ENCODE peak calls at places on chromosomes 6 and 20, in five cellular contexts. One of them, this sample, is unnamed. For H3K27me3, the result is how much of the 10 kb centered on the place peaks cover.

GRCh38 chr6:108942556-108943492 is 94.6 kb downstream of the ARMC2 start:
- DNase-seq in CD8-positive, alpha-beta T cell: peak
- DNase-seq in hepatocyte: no peak
- DNase-seq in cardiac muscle cell: no peak
- DNase-seq in brain microvascular endothelial cell: no peak
- DNase-seq in this sample: no peak

GRCh38 chr6:29760328-29760727 is 37.1 kb downstream of the HLA-F start:
- DNase-seq in brain microvascular endothelial cell: no peak
- DNase-seq in hepatocyte: no peak
- DNase-seq in cardiac muscle cell: no peak
- DNase-seq in CD8-positive, alpha-beta T cell: no peak
- DNase-seq in this sample: no peak

GRCh38 chr6:91886183-91886795 is 1299.4 kb upstream of the MAP3K7 start:
- DNase-seq in CD8-positive, alpha-beta T cell: no peak
- DNase-seq in brain microvascular endothelial cell: no peak
- DNase-seq in cardiac muscle cell: no peak
- DNase-seq in hepatocyte: no peak
- DNase-seq in this sample: no peak

GRCh38 chr6:88964509-88964908 is 1.1 kb upstream of the RNGTT start:
- DNase-seq in brain microvascular endothelial cell: no peak
- DNase-seq in cardiac muscle cell: no peak
- DNase-seq in hepatocyte: no peak
- DNase-seq in CD8-positive, alpha-beta T cell: no peak
- DNase-seq in this sample: no peak

GRCh38 chr6:9224539-9224938 is 789.2 kb upstream of the SLC35B3 start:
- DNase-seq in CD8-positive, alpha-beta T cell: no peak
- DNase-seq in cardiac muscle cell: no peak
- DNase-seq in brain microvascular endothelial cell: no peak
- DNase-seq in hepatocyte: no peak
- DNase-seq in this sample: no peak

GRCh38 chr6:148997863-148998262 is 251.0 kb downstream of the UST start:
- DNase-seq in brain microvascular endothelial cell: no peak
- DNase-seq in hepatocyte: peak
- DNase-seq in CD8-positive, alpha-beta T cell: no peak
- DNase-seq in cardiac muscle cell: peak
- DNase-seq in this sample: no peak

GRCh38 chr6:73579851-73580246 is 59.0 kb upstream of the EEF1A1 start:
- DNase-seq in brain microvascular endothelial cell: peak
- DNase-seq in cardiac muscle cell: peak
- DNase-seq in hepatocyte: peak
- DNase-seq in CD8-positive, alpha-beta T cell: no peak
- DNase-seq in this sample: peak

GRCh38 chr6:71721642-71722041 is 164.7 kb upstream of the RIMS1 start:
- DNase-seq in CD8-positive, alpha-beta T cell: no peak
- DNase-seq in brain microvascular endothelial cell: peak
- DNase-seq in cardiac muscle cell: peak
- DNase-seq in hepatocyte: no peak
- DNase-seq in this sample: no peak

GRCh38 chr6:155100087-155100486 is 105.0 kb downstream of the TIAM2 start:
- DNase-seq in cardiac muscle cell: no peak
- DNase-seq in CD8-positive, alpha-beta T cell: no peak
- DNase-seq in hepatocyte: no peak
- DNase-seq in brain microvascular endothelial cell: no peak
- DNase-seq in this sample: no peak

GRCh38 chr20:31595654-31596411 is 9.3 kb upstream of the ID1 start:
- DNase-seq in brain microvascular endothelial cell: no peak
- DNase-seq in hepatocyte: peak
- DNase-seq in cardiac muscle cell: peak
- DNase-seq in CD8-positive, alpha-beta T cell: no peak
- DNase-seq in this sample: peak

GRCh38 chr6:149777624-149778023 is 28.1 kb downstream of the PCMT1 start:
- DNase-seq in hepatocyte: no peak
- DNase-seq in CD8-positive, alpha-beta T cell: no peak
- DNase-seq in brain microvascular endothelial cell: no peak
- DNase-seq in cardiac muscle cell: no peak
- DNase-seq in this sample: no peak

GRCh38 chr6:105746539-105746938 is 339.6 kb upstream of the PRDM1 start:
- DNase-seq in brain microvascular endothelial cell: no peak
- DNase-seq in cardiac muscle cell: no peak
- DNase-seq in CD8-positive, alpha-beta T cell: no peak
- DNase-seq in hepatocyte: no peak
- DNase-seq in this sample: no peak

GRCh38 chr6:77094821-77095220 is 368.5 kb downstream of the HTR1B start:
- DNase-seq in CD8-positive, alpha-beta T cell: no peak
- DNase-seq in brain microvascular endothelial cell: no peak
- DNase-seq in cardiac muscle cell: no peak
- DNase-seq in hepatocyte: no peak
- DNase-seq in this sample: no peak

GRCh38 chr20:12086359-12086758 is 168.7 kb downstream of the BTBD3 start:
- DNase-seq in brain microvascular endothelial cell: peak
- DNase-seq in hepatocyte: no peak
- DNase-seq in cardiac muscle cell: peak
- DNase-seq in CD8-positive, alpha-beta T cell: no peak
- DNase-seq in this sample: no peak

GRCh38 chr6:35402136-35402855 is 49.8 kb upstream of the FANCE start:
- DNase-seq in hepatocyte: peak
- DNase-seq in cardiac muscle cell: no peak
- DNase-seq in CD8-positive, alpha-beta T cell: no peak
- DNase-seq in brain microvascular endothelial cell: no peak
- DNase-seq in this sample: no peak

GRCh38 chr20:58361549-58361948 is 27.5 kb upstream of the VAPB start:
- DNase-seq in CD8-positive, alpha-beta T cell: no peak
- DNase-seq in brain microvascular endothelial cell: peak
- DNase-seq in cardiac muscle cell: peak
- DNase-seq in hepatocyte: peak
- DNase-seq in this sample: peak

GRCh38 chr20:1505871-1506270 is 14.7 kb upstream of the SIRPB2 start:
- DNase-seq in CD8-positive, alpha-beta T cell: no peak
- DNase-seq in cardiac muscle cell: no peak
- DNase-seq in hepatocyte: no peak
- DNase-seq in brain microvascular endothelial cell: no peak
- DNase-seq in this sample: no peak

GRCh38 chr6:117549606-117550005 is 52.7 kb downstream of the GOPC start:
- DNase-seq in cardiac muscle cell: no peak
- DNase-seq in brain microvascular endothelial cell: no peak
- DNase-seq in CD8-positive, alpha-beta T cell: no peak
- DNase-seq in hepatocyte: no peak
- DNase-seq in this sample: no peak

GRCh38 chr6:152240436-152240835 is 396.7 kb downstream of the SYNE1 start:
- DNase-seq in brain microvascular endothelial cell: no peak
- DNase-seq in CD8-positive, alpha-beta T cell: no peak
- DNase-seq in hepatocyte: no peak
- DNase-seq in cardiac muscle cell: no peak
- DNase-seq in this sample: no peak

GRCh38 chr20:58832442-58832841 is 18.3 kb downstream of the GNAS-AS1 start:
- DNase-seq in hepatocyte: no peak
- DNase-seq in cardiac muscle cell: peak
- DNase-seq in brain microvascular endothelial cell: no peak
- DNase-seq in CD8-positive, alpha-beta T cell: no peak
- DNase-seq in this sample: no peak

GRCh38 chr6:23316131-23316530 is 746.8 kb downstream of the HDGFL1 start:
- DNase-seq in CD8-positive, alpha-beta T cell: no peak
- DNase-seq in cardiac muscle cell: peak
- DNase-seq in brain microvascular endothelial cell: no peak
- DNase-seq in hepatocyte: no peak
- DNase-seq in this sample: no peak

GRCh38 chr20:45061244-45061643 is 39.7 kb downstream of the KCNS1 start:
- DNase-seq in hepatocyte: no peak
- DNase-seq in brain microvascular endothelial cell: peak
- DNase-seq in cardiac muscle cell: peak
- DNase-seq in CD8-positive, alpha-beta T cell: no peak
- DNase-seq in this sample: no peak

GRCh38 chr6:54892831-54893230 is 46.3 kb downstream of the FAM83B start:
- DNase-seq in hepatocyte: no peak
- DNase-seq in CD8-positive, alpha-beta T cell: no peak
- DNase-seq in cardiac muscle cell: peak
- DNase-seq in brain microvascular endothelial cell: peak
- DNase-seq in this sample: no peak

GRCh38 chr20:1101533-1101932 is 16.9 kb upstream of the PSMF1 start:
- DNase-seq in cardiac muscle cell: no peak
- DNase-seq in CD8-positive, alpha-beta T cell: no peak
- DNase-seq in hepatocyte: no peak
- DNase-seq in brain microvascular endothelial cell: no peak
- DNase-seq in this sample: no peak

GRCh38 chr20:18805881-18806280 is 7.7 kb upstream of the SCP2D1 start:
- DNase-seq in brain microvascular endothelial cell: peak
- DNase-seq in cardiac muscle cell: no peak
- DNase-seq in CD8-positive, alpha-beta T cell: no peak
- DNase-seq in hepatocyte: peak
- DNase-seq in this sample: no peak

GRCh38 chr6:80165143-80165542 is 58.7 kb downstream of the BCKDHB start:
- DNase-seq in brain microvascular endothelial cell: no peak
- DNase-seq in hepatocyte: no peak
- DNase-seq in CD8-positive, alpha-beta T cell: no peak
- DNase-seq in cardiac muscle cell: peak
- DNase-seq in this sample: no peak

GRCh38 chr6:32807020-32807580 is 9.7 kb downstream of the HLA-DOB start:
- DNase-seq in cardiac muscle cell: no peak
- DNase-seq in brain microvascular endothelial cell: no peak
- DNase-seq in CD8-positive, alpha-beta T cell: no peak
- DNase-seq in hepatocyte: no peak
- DNase-seq in this sample: no peak

GRCh38 chr6:114343782-114344144 is 940 bp upstream of the HS3ST5 start:
- DNase-seq in CD8-positive, alpha-beta T cell: no peak
- DNase-seq in brain microvascular endothelial cell: no peak
- DNase-seq in hepatocyte: no peak
- DNase-seq in cardiac muscle cell: no peak
- DNase-seq in this sample: no peak

GRCh38 chr6:114344971-114345274 is 2.1 kb upstream of the HS3ST5 start:
- DNase-seq in hepatocyte: no peak
- DNase-seq in cardiac muscle cell: no peak
- DNase-seq in brain microvascular endothelial cell: no peak
- DNase-seq in CD8-positive, alpha-beta T cell: no peak
- DNase-seq in this sample: peak

GRCh38 chr6:114342086-114342825 is 567 bp downstream of the HS3ST5 start:
- DNase-seq in cardiac muscle cell: peak
- DNase-seq in CD8-positive, alpha-beta T cell: no peak
- DNase-seq in brain microvascular endothelial cell: no peak
- DNase-seq in hepatocyte: peak
- DNase-seq in this sample: peak

GRCh38 chr6:114344216-114344970 is 1.6 kb upstream of the HS3ST5 start:
- DNase-seq in cardiac muscle cell: no peak
- DNase-seq in CD8-positive, alpha-beta T cell: no peak
- DNase-seq in hepatocyte: no peak
- DNase-seq in brain microvascular endothelial cell: no peak
- DNase-seq in this sample: peak

DNA sequence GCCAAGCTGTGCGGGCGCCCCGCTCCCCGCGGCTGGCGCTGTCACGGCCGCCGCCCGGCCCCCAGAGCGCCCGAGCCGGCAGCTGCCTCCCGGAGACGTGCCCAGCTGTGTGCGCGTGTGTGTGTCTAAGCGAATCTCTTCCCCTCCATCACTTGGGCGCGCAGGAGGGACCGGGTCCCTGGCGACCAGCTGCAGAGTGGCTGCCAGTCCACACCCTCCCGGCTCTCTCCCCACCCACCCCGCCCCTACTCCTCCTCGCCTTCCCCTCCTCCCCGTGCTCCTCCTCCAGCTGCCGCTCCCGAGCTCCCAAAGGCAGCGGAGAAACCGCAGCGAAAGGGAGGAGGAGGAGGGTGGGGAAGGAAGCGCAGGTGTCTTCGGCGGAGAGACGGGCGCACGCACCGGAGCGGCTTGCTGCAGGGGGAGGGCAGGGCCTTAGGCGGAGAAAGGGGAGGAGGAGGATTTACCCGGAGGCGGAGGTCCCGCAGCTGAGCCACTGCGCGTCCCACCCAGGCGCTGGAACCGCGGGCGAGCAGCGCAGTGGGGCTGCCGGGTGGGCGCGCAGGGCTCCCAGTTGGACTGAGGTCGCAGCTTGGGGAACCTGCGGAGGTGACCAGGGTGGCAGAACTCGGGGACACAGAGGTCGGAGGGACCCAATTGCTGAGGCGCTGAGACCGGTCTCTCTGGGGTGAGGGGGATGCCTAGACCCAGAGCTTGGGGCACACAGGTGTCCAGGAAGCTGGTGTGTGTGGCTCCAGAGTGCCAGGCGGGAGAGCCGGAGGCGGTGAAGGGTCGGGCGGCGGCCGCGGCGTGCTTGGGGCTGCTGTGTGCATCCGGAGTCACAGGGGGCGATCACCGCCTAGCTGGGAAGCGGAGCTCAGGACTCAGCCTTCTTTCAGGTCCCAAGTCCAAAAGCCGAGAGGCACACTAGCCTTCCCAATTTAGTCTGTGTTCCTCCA is at the start of gene HS3ST5:
- DNase-seq in brain microvascular endothelial cell: peak
- DNase-seq in CD8-positive, alpha-beta T cell: no peak
- DNase-seq in cardiac muscle cell: peak
- DNase-seq in hepatocyte: peak
- DNase-seq in this sample: peak
- H3K4me3 ChIP-seq in brain microvascular endothelial cell: peak
- H3K4me3 ChIP-seq in CD8-positive, alpha-beta T cell: no peak
- H3K4me3 ChIP-seq in cardiac muscle cell: peak
- H3K4me3 ChIP-seq in hepatocyte: peak
- H3K4me3 ChIP-seq in this sample: peak

DNA sequence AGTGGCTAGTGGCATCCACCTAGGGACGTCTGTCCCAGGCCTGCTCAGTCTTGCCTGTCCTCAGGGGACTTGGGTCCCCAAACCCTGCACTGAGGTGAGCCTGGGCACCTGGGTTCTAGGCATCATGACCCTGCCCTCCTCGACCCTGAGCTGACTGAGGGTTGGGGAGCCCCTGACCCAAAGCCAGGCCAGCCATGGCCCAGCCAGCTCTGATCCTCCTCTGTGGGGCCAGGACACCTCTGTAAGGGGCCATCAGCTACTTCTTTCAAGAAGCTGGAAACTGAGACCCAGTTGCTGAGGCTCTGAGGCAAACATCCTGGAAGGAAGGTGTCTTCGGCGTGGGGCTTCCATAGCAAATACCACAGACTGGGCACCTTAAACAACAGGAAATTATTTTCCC is 329.3 kb downstream of the QKI start:
- DNase-seq in hepatocyte: no peak
- DNase-seq in brain microvascular endothelial cell: no peak
- DNase-seq in cardiac muscle cell: no peak
- DNase-seq in CD8-positive, alpha-beta T cell: no peak
- DNase-seq in this sample: no peak
- H3K27me3 ChIP-seq in hepatocyte: under half
- H3K27me3 ChIP-seq in brain microvascular endothelial cell: under half
- H3K27me3 ChIP-seq in cardiac muscle cell: under half
- H3K27me3 ChIP-seq in CD8-positive, alpha-beta T cell: under half
- H3K27me3 ChIP-seq in this sample: under half

DNA sequence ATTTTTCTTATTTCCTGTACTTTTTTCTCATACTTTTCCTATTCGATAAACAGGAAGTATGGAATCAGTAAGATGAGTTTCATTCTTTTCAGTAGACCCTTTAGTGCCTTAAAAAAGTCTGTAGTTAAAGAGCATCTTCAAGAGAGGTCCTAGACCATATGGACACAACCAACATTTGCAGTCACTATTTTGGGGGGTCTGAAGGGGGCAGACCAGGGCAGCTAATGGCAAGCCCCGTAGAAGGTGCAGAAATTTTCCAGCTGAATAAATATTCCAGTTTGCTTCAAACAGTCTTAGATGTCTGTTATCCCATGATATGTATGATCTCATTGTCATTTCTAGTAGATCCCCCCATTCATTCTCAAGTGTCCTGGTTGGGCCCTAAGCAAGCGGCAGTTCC is 52.8 kb downstream of the MAP3K5 start:
- DNase-seq in cardiac muscle cell: no peak
- DNase-seq in CD8-positive, alpha-beta T cell: no peak
- DNase-seq in brain microvascular endothelial cell: no peak
- DNase-seq in hepatocyte: no peak
- DNase-seq in this sample: no peak
- H3K4me3 ChIP-seq in cardiac muscle cell: no peak
- H3K4me3 ChIP-seq in CD8-positive, alpha-beta T cell: no peak
- H3K4me3 ChIP-seq in brain microvascular endothelial cell: no peak
- H3K4me3 ChIP-seq in hepatocyte: no peak
- H3K4me3 ChIP-seq in this sample: no peak

GRCh38 chr20:57070296-57070695 is 196.1 kb downstream of the BMP7 start:
- DNase-seq in CD8-positive, alpha-beta T cell: no peak
- DNase-seq in brain microvascular endothelial cell: no peak
- DNase-seq in hepatocyte: no peak
- DNase-seq in cardiac muscle cell: no peak
- DNase-seq in this sample: no peak
- H3K27me3 ChIP-seq in CD8-positive, alpha-beta T cell: under half
- H3K27me3 ChIP-seq in brain microvascular endothelial cell: under half
- H3K27me3 ChIP-seq in hepatocyte: under half
- H3K27me3 ChIP-seq in cardiac muscle cell: under half
- H3K27me3 ChIP-seq in this sample: under half

This sample was measured in H7.